ENCODE peak calls at places on chromosome 11, in four cellular contexts. G is M059J, F is H9, V is pulmonary artery endothelial cell. M is an unnamed sample.

GRCh38 chr11:59783632-59784090 is 26.9 kb downstream of the MRPL16 start:
- DNase-seq in G (no peak), V (no peak), F (no peak), M (no peak)

GRCh38 chr11:67436459-67437081 is 912 bp downstream of the PTPRCAP start:
- DNase-seq in G (peak; percentile 32), F (peak; percentile 85), V (no peak), M (no peak)

GRCh38 chr11:120254788-120255518 is 15.0 kb downstream of the POU2F3 start:
- DNase-seq in G (no peak), V (no peak), F (peak; percentile 91), M (no peak)

GRCh38 chr11:65215441-65216076 is 33.8 kb downstream of the CAPN1 start:
- DNase-seq in V (no peak), G (no peak), F (no peak), M (no peak)

GRCh38 chr11:19905280-19905853 is 192.7 kb downstream of the NAV2 start:
- DNase-seq in F (no peak), G (peak; percentile 45), V (peak; percentile 26), M (peak; percentile 69)

GRCh38 chr11:64317961-64318693 is at the start of gene PRDX5:
- DNase-seq in G (peak; percentile 97), V (peak; percentile 74), F (peak; percentile 94), M (peak; percentile 95)

GRCh38 chr11:134742228-134742612 is 330.2 kb upstream of the B3GAT1 start:
- DNase-seq in V (no peak), F (no peak), G (peak; percentile 59), M (no peak)

GRCh38 chr11:123838659-123839058 is 32.5 kb upstream of the OR6M1 start:
- DNase-seq in F (no peak), V (no peak), G (no peak), M (no peak)

GRCh38 chr11:95453616-95454118 is 222.7 kb upstream of the SESN3 start:
- DNase-seq in F (no peak), G (no peak), V (no peak), M (no peak)

GRCh38 chr11:132704796-132705375 is 827.4 kb downstream of the OPCML start:
- DNase-seq in F (no peak), V (no peak), G (no peak), M (no peak)

GRCh38 chr11:36684840-36685800 is 87.1 kb upstream of the RAG2 start:
- DNase-seq in F (no peak), G (no peak), V (no peak), M (no peak)

GRCh38 chr11:70265341-70265740 is 5.1 kb upstream of the PPFIA1 start:
- DNase-seq in F (no peak), V (no peak), G (no peak), M (no peak)

GRCh38 chr11:33868646-33869461 is 23.0 kb downstream of the LMO2 start:
- DNase-seq in F (peak; percentile 43), G (no peak), V (no peak), M (no peak)

GRCh38 chr11:94968334-94968958 is 4.9 kb downstream of the CWC15 start:
- DNase-seq in G (peak; percentile 45), V (no peak), F (no peak), M (peak; percentile 77)

GRCh38 chr11:103729653-103730052 is 306.8 kb upstream of the DDI1 start:
- DNase-seq in V (no peak), G (no peak), F (no peak), M (no peak)

GRCh38 chr11:20443596-20443995 is 56.1 kb downstream of the PRMT3 start:
- DNase-seq in V (peak; percentile 3), G (peak; percentile 41), F (no peak), M (peak; percentile 15)

GRCh38 chr11:60915250-60915914 is 1.4 kb downstream of the TMEM109 start:
- DNase-seq in V (no peak), F (peak; percentile 77), G (peak; percentile 84), M (no peak)

GRCh38 chr11:122850076-122850631 is 11.9 kb downstream of the CRTAM start:
- DNase-seq in F (peak; percentile 34), V (no peak), G (peak; percentile 80), M (no peak)

GRCh38 chr11:1760351-1761109 is 3.2 kb downstream of the CTSD start:
- DNase-seq in V (peak; percentile 4), F (no peak), G (peak; percentile 99), M (no peak)

GRCh38 chr11:61082931-61083531 is 19.3 kb upstream of the CD5 start:
- DNase-seq in G (no peak), V (no peak), F (no peak), M (no peak)

GRCh38 chr11:17985517-17985916 is 27.3 kb downstream of the SERGEF start:
- DNase-seq in V (no peak), G (peak; percentile 82), F (no peak), M (no peak)

GRCh38 chr11:65183201-65183891 is 1.6 kb downstream of the CAPN1 start:
- DNase-seq in F (peak; percentile 38), V (no peak), G (no peak), M (no peak)

GRCh38 chr11:17600316-17601205 is 53.5 kb downstream of the OTOG start:
- DNase-seq in V (no peak), G (no peak), F (no peak), M (no peak)

GRCh38 chr11:15885913-15886698 is 470.2 kb downstream of the SOX6 start:
- DNase-seq in V (no peak), F (no peak), G (peak; percentile 13), M (no peak)

GRCh38 chr11:65821107-65821506 is 12.7 kb upstream of the SNX32 start:
- DNase-seq in V (no peak), F (no peak), G (no peak), M (no peak)

GRCh38 chr11:126403658-126404057 is 48.2 kb downstream of the ST3GAL4 start:
- DNase-seq in G (peak; percentile 57), V (no peak), F (no peak), M (no peak)

GRCh38 chr11:61599968-61600710 is 19.3 kb upstream of the SYT7 start:
- DNase-seq in F (no peak), G (no peak), V (no peak), M (no peak)

GRCh38 chr11:1481861-1482441 is 4.6 kb downstream of the MOB2 start:
- DNase-seq in V (no peak), F (no peak), G (no peak), M (no peak)

GRCh38 chr11:35974878-35975578 is 31.2 kb downstream of the LDLRAD3 start:
- DNase-seq in V (no peak), F (no peak), G (no peak), M (no peak)

GRCh38 chr11:70210051-70210501 is 7.0 kb downstream of the FADD start:
- DNase-seq in G (peak; percentile 67), F (no peak), V (no peak), M (no peak)

GRCh38 chr11:59413646-59414045 is 12.6 kb downstream of the OR5A2 start:
- DNase-seq in G (no peak), V (no peak), F (no peak), M (no peak)

GRCh38 chr11:129416080-129416820 is 40.6 kb downstream of the BARX2 start:
- DNase-seq in V (no peak), F (no peak), G (no peak), M (no peak)

GRCh38 chr11:17273668-17274321 is 2.7 kb upstream of the NUCB2 start:
- DNase-seq in V (no peak), G (peak; percentile 40), F (peak; percentile 67), M (peak; percentile 29)

GRCh38 chr11:13463779-13464290 is 813 bp upstream of the BTBD10 start:
- DNase-seq in F (no peak), V (no peak), G (no peak), M (no peak)

GRCh38 chr11:269146-269890 is 8.9 kb upstream of the NLRP6 start:
- DNase-seq in V (no peak), G (no peak), F (peak; percentile 10), M (no peak)

GRCh38 chr11:38835986-38836385 is 2237.9 kb upstream of the RAG2 start:
- DNase-seq in F (no peak), G (no peak), V (no peak), M (no peak)

GRCh38 chr11:45097721-45098493 is 48.5 kb upstream of the PRDM11 start:
- DNase-seq in G (peak; percentile 84), F (peak; percentile 84), V (no peak), M (no peak)

GRCh38 chr11:64535811-64536210 is 55.2 kb upstream of the SLC22A12 start:
- DNase-seq in F (no peak), G (no peak), V (no peak), M (no peak)

GRCh38 chr11:119479685-119480275 is 56.8 kb upstream of the THY1 start:
- DNase-seq in G (peak; percentile 64), F (peak; percentile 74), V (no peak), M (no peak)

GRCh38 chr11:19367051-19367709 is 126.4 kb upstream of the E2F8 start:
- DNase-seq in G (peak; percentile 37), F (no peak), V (peak; percentile 37), M (no peak)